ENCODE peak calls at places on chromosome 2, in six cellular contexts. X is D721Med, P is HT1080, O is IMR-90, T is GDM1, D is dermis blood vessel endothelial cell. S is an unnamed sample.

GRCh38 chr2:65351234-65351947 is 81.0 kb downstream of the SPRED2 start:
- DNase-seq in P (no peak), T (no peak), X (no peak), D (no peak), O (peak), S (peak)

GRCh38 chr2:134460583-134460998 is 206.7 kb downstream of the MGAT5 start:
- DNase-seq in X (peak), P (peak), T (peak), D (peak), O (peak), S (no peak)

GRCh38 chr2:75324716-75325291 is 125.5 kb upstream of the TACR1 start:
- DNase-seq in O (no peak), T (no peak), P (no peak), X (no peak), D (peak), S (no peak)

GRCh38 chr2:98676742-98677141 is 54.2 kb downstream of the MGAT4A start:
- DNase-seq in T (no peak), P (no peak), D (no peak), X (no peak), O (no peak), S (no peak)

GRCh38 chr2:14778015-14778414 is 145.5 kb downstream of the LRATD1 start:
- DNase-seq in T (no peak), D (no peak), X (no peak), O (peak), P (peak), S (no peak)

GRCh38 chr2:149329068-149329467 is 1.3 kb upstream of the LYPD6 start:
- DNase-seq in X (no peak), P (no peak), D (peak), O (no peak), T (no peak), S (no peak)

GRCh38 chr2:102977462-102977861 is 215.6 kb downstream of the TMEM182 start:
- DNase-seq in P (no peak), O (no peak), D (no peak), T (no peak), X (no peak), S (no peak)

GRCh38 chr2:71893646-71894045 is 254.0 kb downstream of the CYP26B1 start:
- DNase-seq in D (no peak), P (no peak), X (no peak), O (no peak), T (no peak), S (no peak)

GRCh38 chr2:71299507-71299906 is 32.1 kb upstream of the ZNF638 start:
- DNase-seq in X (no peak), O (peak), P (peak), D (peak), T (no peak), S (no peak)

GRCh38 chr2:164920430-164920829 is 34.9 kb downstream of the SLC38A11 start:
- DNase-seq in P (peak), X (no peak), O (peak), D (no peak), T (no peak), S (peak)